ENCODE peak calls at places on chromosomes 16 and 17, in four cellular contexts. One of them, this sample, is unnamed.

GRCh38 chr17:4074831-4075495 is 67.9 kb downstream of the ZZEF1 start:
- DNase-seq in CD8-positive, alpha-beta T cell: no peak
- DNase-seq in bronchial epithelial cell: peak
- DNase-seq in WTC11: no peak
- DNase-seq in this sample: no peak

GRCh38 chr17:74356640-74357465 is 4.8 kb downstream of the BTBD17 start:
- DNase-seq in CD8-positive, alpha-beta T cell: no peak
- DNase-seq in bronchial epithelial cell: no peak
- DNase-seq in WTC11: peak
- DNase-seq in this sample: no peak

GRCh38 chr17:50039058-50039457 is 16.9 kb upstream of the ITGA3 start:
- DNase-seq in CD8-positive, alpha-beta T cell: no peak
- DNase-seq in bronchial epithelial cell: no peak
- DNase-seq in WTC11: no peak
- DNase-seq in this sample: no peak

GRCh38 chr17:6924121-6924676 is 71.7 kb upstream of the ALOX12 start:
- DNase-seq in CD8-positive, alpha-beta T cell: no peak
- DNase-seq in bronchial epithelial cell: no peak
- DNase-seq in WTC11: no peak
- DNase-seq in this sample: no peak

GRCh38 chr17:40319651-40320550 is 10.9 kb downstream of the RARA start:
- DNase-seq in CD8-positive, alpha-beta T cell: peak
- DNase-seq in bronchial epithelial cell: no peak
- DNase-seq in WTC11: no peak
- DNase-seq in this sample: no peak

GRCh38 chr16:27350006-27350405 is 36.2 kb downstream of the IL4R start:
- DNase-seq in CD8-positive, alpha-beta T cell: no peak
- DNase-seq in bronchial epithelial cell: no peak
- DNase-seq in WTC11: no peak
- DNase-seq in this sample: no peak

GRCh38 chr16:57723170-57723569 is 12.4 kb upstream of the KATNB1 start:
- DNase-seq in CD8-positive, alpha-beta T cell: no peak
- DNase-seq in bronchial epithelial cell: no peak
- DNase-seq in WTC11: no peak
- DNase-seq in this sample: no peak

GRCh38 chr17:21027031-21027430 is 15.8 kb downstream of the USP22 start:
- DNase-seq in CD8-positive, alpha-beta T cell: no peak
- DNase-seq in bronchial epithelial cell: no peak
- DNase-seq in WTC11: no peak
- DNase-seq in this sample: no peak

GRCh38 chr17:66747561-66748275 is 87.2 kb upstream of the CACNG5 start:
- DNase-seq in CD8-positive, alpha-beta T cell: no peak
- DNase-seq in bronchial epithelial cell: peak
- DNase-seq in WTC11: no peak
- DNase-seq in this sample: no peak

GRCh38 chr17:50151937-50152547 is 1.6 kb upstream of the PPP1R9B start:
- DNase-seq in CD8-positive, alpha-beta T cell: peak
- DNase-seq in bronchial epithelial cell: peak
- DNase-seq in WTC11: peak
- DNase-seq in this sample: no peak

GRCh38 chr16:77171750-77172635 is 19.0 kb upstream of the MON1B start:
- DNase-seq in CD8-positive, alpha-beta T cell: no peak
- DNase-seq in bronchial epithelial cell: peak
- DNase-seq in WTC11: no peak
- DNase-seq in this sample: no peak

GRCh38 chr17:7844292-7845154 is 10.3 kb upstream of the TMEM88 start:
- DNase-seq in CD8-positive, alpha-beta T cell: peak
- DNase-seq in bronchial epithelial cell: peak
- DNase-seq in WTC11: peak
- DNase-seq in this sample: no peak

DNA sequence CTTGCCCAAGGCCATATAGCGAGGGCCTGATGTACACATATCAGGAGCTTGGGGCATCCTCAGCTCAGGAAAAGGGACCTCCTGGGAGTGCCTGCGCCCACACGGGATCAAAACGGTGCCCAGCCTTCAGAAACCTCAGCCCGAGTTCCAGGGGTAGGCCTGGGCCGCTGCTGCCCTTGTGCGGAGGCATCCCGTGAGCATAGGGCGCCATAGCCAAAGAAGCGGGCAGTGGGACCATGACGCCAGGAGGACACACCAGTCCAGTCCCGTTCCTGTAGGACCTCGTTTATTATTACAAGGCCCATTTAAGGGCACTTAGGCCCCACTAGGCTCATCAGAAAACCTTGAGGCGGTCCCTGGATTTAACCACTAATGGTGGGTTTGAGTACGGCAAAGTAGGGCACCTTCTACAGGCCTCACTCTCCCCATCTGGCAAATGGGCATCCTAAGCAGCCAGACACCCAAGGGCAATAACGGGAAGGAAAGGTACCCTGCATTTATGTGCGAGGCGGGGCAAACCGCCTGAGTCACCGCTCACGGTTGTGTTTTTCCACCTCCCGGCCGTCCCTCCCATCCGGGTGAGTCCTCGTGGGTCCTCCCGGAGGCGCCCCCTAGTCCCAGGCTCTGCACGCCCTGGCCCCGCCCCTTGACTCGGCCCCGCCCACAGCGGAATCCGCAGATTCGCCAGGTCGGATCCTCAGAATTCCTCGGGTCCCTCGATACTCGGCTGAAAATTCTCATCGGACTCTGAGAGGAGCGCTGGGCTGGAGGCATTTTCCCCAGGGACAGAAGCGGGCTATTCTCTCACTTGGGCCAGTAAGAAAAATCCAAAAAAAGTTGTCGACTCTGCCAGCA is 726 bp upstream of the SETD1A start:
- DNase-seq in CD8-positive, alpha-beta T cell: peak
- DNase-seq in bronchial epithelial cell: peak
- DNase-seq in WTC11: peak
- DNase-seq in this sample: peak
- TF ChIP-seq CTCF in CD8-positive, alpha-beta T cell: no peak
- TF ChIP-seq CTCF in bronchial epithelial cell: peak
- TF ChIP-seq CTCF in WTC11: no peak
- TF ChIP-seq CTCF in this sample: peak

GRCh38 chr17:15967706-15968399 is 22.9 kb downstream of the ADORA2B start:
- DNase-seq in CD8-positive, alpha-beta T cell: no peak
- DNase-seq in bronchial epithelial cell: no peak
- DNase-seq in WTC11: no peak
- DNase-seq in this sample: no peak
- TF ChIP-seq CTCF in CD8-positive, alpha-beta T cell: no peak
- TF ChIP-seq CTCF in bronchial epithelial cell: no peak
- TF ChIP-seq CTCF in WTC11: no peak
- TF ChIP-seq CTCF in this sample: no peak

GRCh38 chr16:84339766-84340165 is 28.6 kb upstream of the ATP2C2 start:
- DNase-seq in CD8-positive, alpha-beta T cell: no peak
- DNase-seq in bronchial epithelial cell: no peak
- DNase-seq in WTC11: no peak
- DNase-seq in this sample: no peak

GRCh38 chr16:84339316-84339715 is 29.0 kb upstream of the ATP2C2 start:
- DNase-seq in CD8-positive, alpha-beta T cell: no peak
- DNase-seq in bronchial epithelial cell: no peak
- DNase-seq in WTC11: no peak
- DNase-seq in this sample: no peak

GRCh38 chr16:84344781-84345180 is 23.6 kb upstream of the ATP2C2 start:
- DNase-seq in CD8-positive, alpha-beta T cell: no peak
- DNase-seq in bronchial epithelial cell: no peak
- DNase-seq in WTC11: no peak
- DNase-seq in this sample: no peak

GRCh38 chr16:84341533-84342295 is 26.6 kb upstream of the ATP2C2 start:
- DNase-seq in CD8-positive, alpha-beta T cell: no peak
- DNase-seq in bronchial epithelial cell: no peak
- DNase-seq in WTC11: no peak
- DNase-seq in this sample: no peak

DNA sequence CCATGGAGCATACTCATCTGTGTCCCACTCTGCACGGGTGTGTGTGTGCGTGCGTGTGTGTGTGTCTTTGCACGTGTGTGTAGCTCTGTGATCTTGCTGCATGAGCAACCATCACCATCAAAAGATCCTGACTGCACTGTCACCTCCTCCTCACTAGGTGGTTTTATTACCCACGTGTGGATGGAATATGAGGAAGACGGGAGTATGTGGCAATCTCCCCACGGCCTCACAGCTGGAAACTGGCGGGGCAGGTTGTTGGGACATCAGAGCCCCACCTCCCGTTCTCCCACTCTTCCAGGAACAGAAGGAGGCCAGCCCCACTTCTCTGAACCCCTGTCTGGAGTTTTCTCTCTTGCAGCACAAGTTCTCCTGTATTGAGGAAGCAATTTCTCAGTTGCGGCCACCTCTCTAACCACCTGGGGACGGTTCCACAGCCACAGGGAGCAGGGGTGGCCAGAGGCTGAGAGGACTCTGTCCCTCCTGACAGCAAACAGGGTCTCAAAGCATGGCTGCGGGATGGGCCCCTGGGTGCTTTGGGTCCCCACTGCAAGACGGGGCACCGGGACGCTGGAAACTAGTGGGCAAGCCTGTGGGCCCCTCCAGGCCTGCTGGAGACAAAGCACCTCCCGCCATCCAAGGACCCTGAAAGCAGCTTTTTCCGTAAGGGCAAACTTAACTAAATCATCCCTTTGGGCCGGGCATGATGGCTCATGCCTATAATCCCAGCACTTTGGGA is 27.9 kb upstream of the ATP2C2 start:
- DNase-seq in CD8-positive, alpha-beta T cell: no peak
- DNase-seq in bronchial epithelial cell: peak
- DNase-seq in WTC11: no peak
- DNase-seq in this sample: no peak
- TF ChIP-seq CTCF in CD8-positive, alpha-beta T cell: no peak
- TF ChIP-seq CTCF in bronchial epithelial cell: peak
- TF ChIP-seq CTCF in WTC11: no peak
- TF ChIP-seq CTCF in this sample: peak

DNA sequence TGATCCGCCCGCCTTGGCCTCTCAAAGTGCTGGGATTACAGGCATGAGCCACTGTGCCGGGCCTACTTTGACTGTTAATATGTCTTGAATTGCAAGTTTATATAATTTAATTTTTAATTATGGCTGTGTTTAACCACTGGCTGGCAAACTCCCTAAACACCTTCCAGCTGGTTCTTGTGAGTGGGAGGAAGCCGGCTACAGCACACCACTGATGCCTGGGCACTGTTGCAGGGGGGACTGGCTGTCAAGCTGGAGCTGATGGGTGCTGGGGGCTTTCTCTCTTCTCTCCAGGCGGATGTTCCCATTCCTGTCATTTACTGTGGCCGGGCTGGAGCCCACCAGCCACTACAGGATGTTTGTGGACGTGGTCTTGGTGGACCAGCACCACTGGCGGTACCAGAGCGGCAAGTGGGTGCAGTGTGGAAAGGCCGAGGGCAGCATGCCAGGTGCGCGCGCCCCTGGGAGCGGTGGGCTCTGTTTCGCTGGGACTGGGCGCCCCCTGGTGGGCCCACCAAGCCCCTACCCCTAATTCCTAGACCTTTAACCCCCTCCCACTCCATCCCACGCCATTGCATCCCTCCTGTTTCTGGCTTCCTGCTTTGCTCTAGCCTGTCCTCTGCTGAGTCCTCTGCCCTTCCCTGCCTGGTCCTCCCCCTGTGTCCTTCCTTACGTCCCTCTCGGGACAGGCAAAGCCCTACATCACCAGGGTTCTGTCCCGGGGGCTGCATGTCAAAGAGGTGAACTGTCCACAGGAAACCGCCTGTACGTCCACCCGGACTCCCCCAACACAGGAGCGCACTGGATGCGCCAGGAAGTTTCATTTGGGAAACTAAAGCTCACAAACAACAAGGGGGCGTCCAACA is 9.5 kb downstream of the TBX21 start:
- DNase-seq in CD8-positive, alpha-beta T cell: peak
- DNase-seq in bronchial epithelial cell: no peak
- DNase-seq in WTC11: peak
- DNase-seq in this sample: peak
- TF ChIP-seq CTCF in CD8-positive, alpha-beta T cell: peak
- TF ChIP-seq CTCF in bronchial epithelial cell: peak
- TF ChIP-seq CTCF in WTC11: peak
- TF ChIP-seq CTCF in this sample: peak

GRCh38 chr17:55549140-55549539 is 37.9 kb upstream of the SMIM36 start:
- DNase-seq in CD8-positive, alpha-beta T cell: no peak
- DNase-seq in bronchial epithelial cell: peak
- DNase-seq in WTC11: no peak
- DNase-seq in this sample: no peak
- TF ChIP-seq CTCF in CD8-positive, alpha-beta T cell: no peak
- TF ChIP-seq CTCF in bronchial epithelial cell: no peak
- TF ChIP-seq CTCF in WTC11: no peak
- TF ChIP-seq CTCF in this sample: no peak

GRCh38 chr17:28366605-28367004 is 1.6 kb upstream of the SEBOX start:
- DNase-seq in CD8-positive, alpha-beta T cell: no peak
- DNase-seq in bronchial epithelial cell: no peak
- DNase-seq in WTC11: no peak
- DNase-seq in this sample: no peak
- TF ChIP-seq CTCF in CD8-positive, alpha-beta T cell: no peak
- TF ChIP-seq CTCF in bronchial epithelial cell: peak
- TF ChIP-seq CTCF in WTC11: no peak
- TF ChIP-seq CTCF in this sample: peak

DNA sequence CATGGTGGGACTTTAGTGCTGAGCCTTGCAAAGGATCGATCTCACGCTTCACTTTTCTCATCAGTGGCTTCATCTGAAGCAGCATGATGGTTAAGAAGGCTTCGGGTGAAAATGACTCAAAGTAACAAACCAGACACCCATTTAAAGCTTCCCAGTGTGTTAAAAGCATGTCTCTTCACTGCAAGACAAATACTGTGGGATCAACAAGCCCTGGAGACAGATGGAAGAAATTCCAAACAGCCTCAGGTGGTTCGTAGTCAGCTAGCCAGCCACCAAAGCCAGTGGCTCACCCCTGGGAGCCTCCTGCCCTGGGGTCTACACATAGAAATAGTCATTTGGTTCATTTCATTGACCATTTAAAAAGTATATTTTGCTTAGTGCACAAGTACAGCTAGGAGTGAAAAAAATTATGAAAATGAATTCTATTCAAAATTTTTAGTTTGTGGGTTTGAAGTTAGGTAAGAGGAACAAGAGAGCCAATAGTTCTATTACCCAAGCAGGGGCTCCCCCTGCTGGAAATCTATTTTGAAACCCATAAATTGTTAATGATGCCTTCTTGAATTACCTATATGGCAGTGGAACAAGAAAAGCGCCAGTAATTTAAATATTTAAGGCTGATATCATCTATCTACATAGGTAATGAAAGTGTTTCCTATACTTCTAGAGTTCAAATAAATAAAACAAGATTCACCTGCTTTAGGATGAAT is 51.6 kb downstream of the PMP22 start:
- DNase-seq in CD8-positive, alpha-beta T cell: no peak
- DNase-seq in bronchial epithelial cell: peak
- DNase-seq in WTC11: no peak
- DNase-seq in this sample: no peak
- TF ChIP-seq CTCF in CD8-positive, alpha-beta T cell: no peak
- TF ChIP-seq CTCF in bronchial epithelial cell: peak
- TF ChIP-seq CTCF in WTC11: peak
- TF ChIP-seq CTCF in this sample: peak